ENCODE peak calls at places on chromosomes 6 and 20, in nine cellular contexts. U is H9; S is lower lobe of right lung; M is naive thymus-derived CD4-positive, alpha-beta T cell; P is right cardiac atrium; H is neuronal stem cell; N is fibroblast of lung; W is cardiac muscle cell; G is A673. X is an unnamed sample. For H3K4me1 and H3K27me3, the result is how much of the 10 kb centered on the place peaks cover.

GRCh38 chr6:134171517-134171916 is 119.1 kb upstream of the SLC2A12 start:
- DNase-seq in P (no peak), G (no peak), U (no peak), W (peak), S (no peak), M (no peak), N (peak), H (no peak), X (peak)

GRCh38 chr6:80725156-80725930 is 618.9 kb downstream of the BCKDHB start:
- DNase-seq in H (no peak), W (no peak), U (no peak), S (no peak), G (no peak), N (peak), P (no peak), M (no peak), X (no peak)

GRCh38 chr6:127854009-127854408 is 46.8 kb downstream of the THEMIS start:
- DNase-seq in N (peak), W (peak), P (no peak), U (no peak), G (peak), M (no peak), H (no peak), S (no peak), X (no peak)

GRCh38 chr6:129314575-129314974 is 395.4 kb downstream of the ARHGAP18 start:
- DNase-seq in N (no peak), U (no peak), M (no peak), S (no peak), P (peak), H (no peak), G (no peak), W (no peak), X (no peak)

GRCh38 chr6:11700118-11700718 is 78.4 kb downstream of the ADTRP start:
- DNase-seq in P (no peak), W (peak), U (no peak), M (peak), N (peak), S (no peak), G (peak), H (no peak), X (no peak)

GRCh38 chr6:33895296-33895695 is 91.5 kb upstream of the MLN start:
- DNase-seq in H (no peak), N (no peak), P (no peak), M (no peak), G (no peak), S (peak), U (no peak), W (no peak), X (no peak)

GRCh38 chr6:87905101-87905517 is 142.5 kb upstream of the SPACA1 start:
- DNase-seq in S (no peak), H (no peak), G (no peak), U (no peak), P (no peak), W (no peak), M (no peak), N (no peak), X (no peak)

GRCh38 chr6:75223461-75223860 is 17.6 kb upstream of the COL12A1 start:
- DNase-seq in U (no peak), P (no peak), N (no peak), G (no peak), H (no peak), S (no peak), M (no peak), W (no peak), X (no peak)

GRCh38 chr6:43855247-43855646 is 85.2 kb downstream of the VEGFA start:
- DNase-seq in N (no peak), U (no peak), M (no peak), W (no peak), P (no peak), H (no peak), S (no peak), G (no peak), X (no peak)

GRCh38 chr6:54629132-54629531 is 217.4 kb upstream of the FAM83B start:
- DNase-seq in M (no peak), H (no peak), N (peak), W (no peak), P (no peak), G (no peak), S (no peak), U (no peak), X (no peak)

GRCh38 chr6:154569136-154569862 is 58.8 kb upstream of the CNKSR3 start:
- DNase-seq in W (no peak), N (no peak), S (no peak), G (no peak), M (no peak), H (no peak), U (no peak), P (no peak), X (no peak)

GRCh38 chr6:125597411-125598253 is 151.8 kb upstream of the HEY2 start:
- DNase-seq in S (peak), G (peak), P (peak), U (no peak), H (no peak), N (no peak), W (no peak), M (no peak), X (no peak)

GRCh38 chr20:13819885-13820645 is 35.2 kb downstream of the NDUFAF5 start:
- DNase-seq in W (peak), H (peak), G (peak), U (peak), N (peak), P (peak), S (no peak), M (peak), X (no peak)

GRCh38 chr6:40959781-40960327 is 79.2 kb downstream of the UNC5CL start:
- DNase-seq in S (no peak), N (no peak), M (no peak), U (no peak), G (no peak), H (no peak), W (no peak), P (no peak), X (no peak)

GRCh38 chr20:22511943-22512910 is 72.1 kb downstream of the FOXA2 start:
- DNase-seq in W (peak), U (peak), M (no peak), P (no peak), S (peak), H (no peak), G (no peak), N (no peak), X (no peak)
- H3K4me1 ChIP-seq in W (under half), U (under half), M (under half), P (under half), S (under half), H (under half), G (under half), N (under half), X (under half)

DNA sequence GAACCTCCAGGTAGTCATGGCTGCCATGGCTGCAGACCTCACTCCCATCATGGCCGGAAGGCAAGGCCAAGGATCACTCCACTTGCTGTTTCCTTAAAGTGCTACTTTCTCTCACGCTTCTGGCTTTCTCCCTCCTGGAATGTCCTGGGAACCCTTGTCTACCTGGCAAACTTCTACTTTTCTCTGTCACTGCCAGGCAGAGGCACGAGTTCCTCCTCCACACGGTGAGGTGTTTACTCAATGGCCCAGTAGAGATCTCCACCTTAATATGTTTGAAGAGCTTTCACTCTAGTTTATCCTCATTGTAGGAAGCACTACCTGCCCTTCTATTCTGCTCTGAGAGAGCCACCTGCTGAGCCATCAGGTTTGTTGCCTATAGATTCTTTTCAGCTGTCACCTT is 55.1 kb downstream of the PLAGL1 start:
- DNase-seq in U (no peak), H (no peak), W (no peak), P (no peak), M (no peak), S (peak), N (no peak), G (no peak), X (no peak)
- H3K27me3 ChIP-seq in U (under half), H (under half), W (under half), P (under half), M (under half), S (under half), N (under half), G (under half), X (under half)

GRCh38 chr20:44693625-44694024 is 21.5 kb upstream of the CCN5 start:
- DNase-seq in G (no peak), M (no peak), H (no peak), P (no peak), N (no peak), W (no peak), S (no peak), U (no peak), X (no peak)

GRCh38 chr20:44698351-44698750 is 16.8 kb upstream of the CCN5 start:
- DNase-seq in W (no peak), S (no peak), G (no peak), P (peak), N (no peak), M (no peak), U (no peak), H (no peak), X (no peak)

GRCh38 chr20:44695295-44696230 is 19.6 kb upstream of the CCN5 start:
- DNase-seq in M (no peak), U (no peak), P (no peak), W (no peak), H (no peak), G (no peak), N (peak), S (no peak), X (no peak)

GRCh38 chr20:44694159-44694558 is 21.0 kb upstream of the CCN5 start:
- DNase-seq in G (no peak), P (peak), H (no peak), M (no peak), U (no peak), N (no peak), S (no peak), W (no peak), X (no peak)

GRCh38 chr20:44696315-44696714 is 18.9 kb upstream of the CCN5 start:
- DNase-seq in M (no peak), N (no peak), W (no peak), S (no peak), H (no peak), G (peak), U (no peak), P (no peak), X (no peak)
- H3K4me1 ChIP-seq in M (under half), N (under half), W (under half), S (under half), H (under half), G (under half), U (under half), P (under half), X (half or more)

GRCh38 chr20:44431118-44431501 is 44.6 kb upstream of the TTPAL start:
- DNase-seq in U (no peak), P (no peak), M (no peak), H (no peak), N (no peak), G (no peak), S (no peak), W (peak), X (no peak)

GRCh38 chr20:44430270-44431065 is 45.2 kb upstream of the TTPAL start:
- DNase-seq in H (no peak), P (no peak), M (no peak), W (no peak), U (no peak), N (no peak), S (no peak), G (no peak), X (no peak)

GRCh38 chr20:44429017-44429339 is 46.7 kb upstream of the TTPAL start:
- DNase-seq in S (no peak), N (no peak), P (no peak), M (no peak), H (no peak), G (no peak), U (no peak), W (no peak), X (no peak)

GRCh38 chr20:44428174-44429016 is 47.3 kb upstream of the TTPAL start:
- DNase-seq in N (no peak), M (no peak), G (no peak), P (no peak), W (no peak), U (no peak), S (no peak), H (no peak), X (no peak)

GRCh38 chr20:44429419-44430269 is 46.0 kb upstream of the TTPAL start:
- DNase-seq in N (no peak), U (no peak), H (no peak), S (no peak), G (no peak), M (no peak), W (no peak), P (no peak), X (no peak)
- H3K27me3 ChIP-seq in N (under half), U (under half), H (under half), S (under half), G (under half), M (under half), W (under half), P (under half), X (under half)

DNA sequence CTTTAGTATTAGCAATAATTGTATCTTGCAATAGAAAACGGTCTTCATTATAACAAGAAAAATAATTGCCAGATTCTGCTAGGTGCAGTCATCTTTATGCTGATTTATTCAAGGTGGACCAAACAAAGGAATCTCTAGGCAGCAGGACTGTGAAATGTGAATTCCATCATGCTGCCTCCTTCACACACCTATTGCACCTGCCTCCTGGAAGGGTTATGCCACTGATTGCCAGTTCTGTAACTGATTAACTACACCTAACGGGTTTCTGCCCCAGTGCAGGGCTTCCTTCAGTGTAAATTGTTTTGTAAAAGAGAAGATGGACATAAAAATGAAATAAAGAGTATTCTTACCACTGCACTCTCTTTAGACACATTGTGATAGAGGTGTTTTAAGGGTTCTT is 96.1 kb downstream of the FOXO3 start:
- DNase-seq in P (no peak), S (no peak), W (no peak), M (no peak), H (no peak), U (no peak), G (no peak), N (no peak), X (no peak)
- H3K4me1 ChIP-seq in P (under half), S (half or more), W (under half), M (under half), H (under half), U (under half), G (under half), N (under half), X (half or more)

DNA sequence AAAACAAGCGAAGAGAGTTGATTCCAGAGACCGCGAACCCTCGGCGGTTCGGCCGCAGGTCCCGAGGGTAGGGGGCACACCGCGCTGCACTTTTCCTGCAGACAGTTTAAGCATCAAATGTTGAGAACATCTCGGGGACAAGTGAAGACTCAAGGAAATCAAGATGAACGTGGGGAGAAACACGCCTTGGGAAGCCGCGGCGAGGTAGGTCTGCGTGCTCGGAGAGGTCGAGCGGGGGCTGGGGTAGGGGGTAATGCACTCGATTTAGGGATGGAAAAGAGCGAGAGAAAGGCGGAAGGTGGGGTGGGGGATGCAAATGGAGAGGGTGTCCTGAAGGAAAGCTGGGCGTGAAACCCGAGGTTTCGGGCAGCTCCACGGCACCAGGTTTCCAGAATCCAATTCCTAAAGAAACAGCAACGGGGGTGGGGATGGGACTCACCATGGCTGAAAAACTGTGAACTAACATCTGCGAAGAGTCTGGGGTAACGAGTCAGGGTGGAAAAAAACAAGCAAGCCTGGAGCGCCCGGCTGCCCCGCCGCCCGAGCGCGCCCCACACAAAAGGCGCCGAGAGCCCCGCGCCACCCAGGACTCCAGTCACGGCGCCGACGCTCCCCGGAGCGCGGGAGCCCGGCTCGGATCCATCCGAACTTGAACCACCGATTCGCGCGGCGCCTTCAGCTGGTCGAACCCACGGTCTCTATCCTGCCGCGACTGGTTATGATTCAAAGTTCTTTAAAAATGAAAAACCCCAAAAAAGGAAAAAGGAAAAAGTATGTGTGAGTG is 3.6 kb downstream of the TFAP2A start:
- DNase-seq in W (no peak), U (peak), M (no peak), G (peak), P (peak), H (no peak), N (no peak), S (no peak), X (no peak)
- H3K27me3 ChIP-seq in W (half or more), U (half or more), M (under half), G (under half), P (under half), H (under half), N (half or more), S (half or more), X (under half)

GRCh38 chr20:23156170-23156841 is 70.2 kb upstream of the CD93 start:
- DNase-seq in M (no peak), N (peak), U (peak), W (peak), P (peak), H (no peak), S (peak), G (no peak), X (peak)

GRCh38 chr20:23156842-23157423 is 70.8 kb upstream of the CD93 start:
- DNase-seq in U (no peak), M (no peak), N (no peak), S (no peak), P (peak), W (no peak), G (no peak), H (no peak), X (peak)

GRCh38 chr20:23152902-23153301 is 66.8 kb upstream of the CD93 start:
- DNase-seq in M (no peak), U (peak), N (no peak), G (no peak), P (no peak), W (no peak), H (no peak), S (no peak), X (peak)

GRCh38 chr20:23153696-23154341 is 67.7 kb upstream of the CD93 start:
- DNase-seq in H (no peak), W (no peak), S (peak), M (no peak), N (no peak), P (peak), U (peak), G (no peak), X (peak)

GRCh38 chr20:23155141-23155590 is 69.0 kb upstream of the CD93 start:
- DNase-seq in M (no peak), W (no peak), U (peak), G (no peak), P (peak), H (no peak), N (no peak), S (peak), X (no peak)
- H3K4me1 ChIP-seq in M (under half), W (under half), U (under half), G (under half), P (under half), H (under half), N (under half), S (half or more), X (half or more)

DNA sequence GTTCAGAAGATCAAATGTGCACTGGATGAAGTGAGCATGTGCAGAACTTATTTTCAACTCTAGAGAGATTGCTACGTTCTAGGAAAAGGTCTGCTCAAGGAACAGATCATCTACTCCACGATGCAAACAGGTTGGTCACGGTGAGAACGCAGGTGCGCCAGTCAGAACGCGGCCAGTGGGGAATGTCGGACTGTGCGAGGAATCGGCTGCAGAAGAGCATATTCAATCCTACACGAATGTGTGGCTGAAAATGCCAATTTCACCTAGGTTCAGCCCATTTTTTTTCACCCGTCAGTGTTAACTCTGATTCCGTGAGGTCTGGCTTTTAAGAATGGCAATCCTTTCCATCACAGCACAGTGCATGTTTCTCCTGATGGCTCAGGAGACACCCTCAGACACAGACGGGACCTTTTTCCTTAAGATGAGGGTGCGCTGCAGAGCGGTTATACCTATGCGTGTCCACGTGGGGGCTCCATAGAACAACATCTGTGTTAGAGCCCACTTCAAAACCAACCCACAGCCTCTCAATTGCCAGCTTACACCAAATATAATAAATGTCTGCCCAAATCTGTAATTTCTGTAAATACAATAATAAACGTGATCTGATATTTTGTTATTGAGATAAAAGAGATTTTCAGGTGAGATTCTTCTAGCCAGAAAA is 250.4 kb downstream of the FOXA2 start:
- DNase-seq in H (peak), U (peak), N (peak), G (peak), S (peak), M (peak), P (peak), W (peak), X (no peak)
- H3K27me3 ChIP-seq in H (under half), U (under half), N (under half), G (under half), S (under half), M (under half), P (under half), W (half or more), X (under half)